ENCODE peak calls at places on chromosomes 7 and 10, in nine cellular contexts. J is iPS-NIHi11; U is amniotic epithelial cell; W is H9; Y is caudate nucleus; T is cerebellar cortex; A is stimulated activated CD8-positive, alpha-beta memory T cell treated with anti-CD3 and anti-CD28 coated beads, Interleukin-7, amount 100 ng/mL, for 4 hours; N is WERI-Rb-1; I is HuH-7. L is an unnamed sample.

GRCh38 chr7:81715984-81716588 is 53.8 kb downstream of the HGF start:
- DNase-seq in J (no peak), U (peak; percentile 38), W (no peak), Y (no peak), T (no peak), A (no peak), N (peak; percentile 19), I (peak; percentile 1), L (peak; percentile 10)

GRCh38 chr7:104980969-104981670 is 32.9 kb upstream of the KMT2E start:
- DNase-seq in J (peak; percentile 51), U (peak; percentile 53), W (no peak), Y (no peak), T (peak; percentile 71), A (no peak), N (no peak), I (peak; percentile 70), L (peak; percentile 63)

GRCh38 chr10:84077728-84078127 is 61.6 kb upstream of the GHITM start:
- DNase-seq in J (no peak), U (no peak), W (no peak), Y (no peak), T (no peak), A (no peak), N (no peak), I (no peak), L (no peak)

GRCh38 chr7:69336976-69337375 is 261.3 kb upstream of the AUTS2 start:
- DNase-seq in J (no peak), U (no peak), W (no peak), Y (no peak), T (no peak), A (no peak), N (no peak), I (no peak), L (no peak)

GRCh38 chr10:114647545-114648138 is 10.4 kb downstream of the ABLIM1 start:
- DNase-seq in J (no peak), U (peak; percentile 61), W (no peak), Y (no peak), T (no peak), A (no peak), N (no peak), I (no peak), L (no peak)

GRCh38 chr10:88117227-88117626 is 253.8 kb downstream of the PTEN start:
- DNase-seq in J (no peak), U (peak; percentile 37), W (no peak), Y (peak; percentile 21), T (no peak), A (peak; percentile 48), N (no peak), I (no peak), L (no peak)

GRCh38 chr7:138120140-138120827 is 44.0 kb downstream of the AKR1D1 start:
- DNase-seq in J (no peak), U (no peak), W (no peak), Y (no peak), T (no peak), A (no peak), N (no peak), I (no peak), L (no peak)

GRCh38 chr7:43568529-43568928 is 14.4 kb upstream of the STK17A start:
- DNase-seq in J (no peak), U (no peak), W (no peak), Y (no peak), T (no peak), A (no peak), N (no peak), I (no peak), L (peak; percentile 100)

GRCh38 chr7:107387573-107388219 is 82.2 kb upstream of the GPR22 start:
- DNase-seq in J (no peak), U (peak; percentile 70), W (no peak), Y (no peak), T (peak; percentile 10), A (no peak), N (no peak), I (no peak), L (no peak)

GRCh38 chr7:10912077-10912476 is 61.6 kb upstream of the PHF14 start:
- DNase-seq in J (no peak), U (no peak), W (no peak), Y (no peak), T (no peak), A (no peak), N (no peak), I (no peak), L (no peak)

GRCh38 chr10:88499569-88500470 is 83.3 kb downstream of the RNLS start:
- DNase-seq in J (no peak), U (peak; percentile 88), W (no peak), Y (no peak), T (no peak), A (no peak), N (no peak), I (no peak), L (peak; percentile 44)

GRCh38 chr10:103533827-103534226 is 40.3 kb downstream of the NEURL1 start:
- DNase-seq in J (no peak), U (no peak), W (no peak), Y (no peak), T (no peak), A (no peak), N (no peak), I (no peak), L (no peak)

L was measured in foreskin keratinocyte.